ENCODE peak calls at places on chromosomes 1 and 21, in nine cellular contexts. One of them, this sample, is unnamed.

GRCh38 chr1:152878042-152878441 is at the start of gene SMCP:
- DNase-seq in prostate gland: no peak
- DNase-seq in HFF-Myc: no peak
- DNase-seq in colonic mucosa: no peak
- DNase-seq in nephron progenitor cell: peak
- DNase-seq in mammary epithelial cell: no peak
- DNase-seq in heart right ventricle: no peak
- DNase-seq in dorsolateral prefrontal cortex: no peak
- DNase-seq in cardiac fibroblast: no peak
- DNase-seq in this sample: no peak

GRCh38 chr1:9823943-9824701 is at the start of gene CLSTN1:
- DNase-seq in prostate gland: peak
- DNase-seq in HFF-Myc: no peak
- DNase-seq in colonic mucosa: peak
- DNase-seq in nephron progenitor cell: peak
- DNase-seq in mammary epithelial cell: peak
- DNase-seq in heart right ventricle: peak
- DNase-seq in dorsolateral prefrontal cortex: peak
- DNase-seq in cardiac fibroblast: peak
- DNase-seq in this sample: peak

GRCh38 chr1:111553199-111553598 is 49.8 kb upstream of the ADORA3 start:
- DNase-seq in prostate gland: no peak
- DNase-seq in HFF-Myc: no peak
- DNase-seq in colonic mucosa: no peak
- DNase-seq in nephron progenitor cell: no peak
- DNase-seq in mammary epithelial cell: peak
- DNase-seq in heart right ventricle: no peak
- DNase-seq in dorsolateral prefrontal cortex: no peak
- DNase-seq in cardiac fibroblast: peak
- DNase-seq in this sample: no peak

GRCh38 chr1:244801246-244801645 is 34.2 kb upstream of the COX20 start:
- DNase-seq in prostate gland: peak
- DNase-seq in HFF-Myc: no peak
- DNase-seq in colonic mucosa: no peak
- DNase-seq in nephron progenitor cell: no peak
- DNase-seq in mammary epithelial cell: peak
- DNase-seq in heart right ventricle: no peak
- DNase-seq in dorsolateral prefrontal cortex: no peak
- DNase-seq in cardiac fibroblast: peak
- DNase-seq in this sample: no peak

GRCh38 chr1:64915381-64916274 is 50.7 kb downstream of the JAK1 start:
- DNase-seq in prostate gland: no peak
- DNase-seq in HFF-Myc: no peak
- DNase-seq in colonic mucosa: peak
- DNase-seq in nephron progenitor cell: no peak
- DNase-seq in mammary epithelial cell: peak
- DNase-seq in heart right ventricle: no peak
- DNase-seq in dorsolateral prefrontal cortex: no peak
- DNase-seq in cardiac fibroblast: peak
- DNase-seq in this sample: no peak

GRCh38 chr1:96843196-96843595 is 121.6 kb downstream of the PTBP2 start:
- DNase-seq in prostate gland: no peak
- DNase-seq in HFF-Myc: no peak
- DNase-seq in colonic mucosa: no peak
- DNase-seq in nephron progenitor cell: no peak
- DNase-seq in mammary epithelial cell: no peak
- DNase-seq in heart right ventricle: no peak
- DNase-seq in dorsolateral prefrontal cortex: no peak
- DNase-seq in cardiac fibroblast: peak
- DNase-seq in this sample: no peak

GRCh38 chr1:19737413-19737812 is 62.3 kb downstream of the TMCO4 start:
- DNase-seq in prostate gland: no peak
- DNase-seq in HFF-Myc: no peak
- DNase-seq in colonic mucosa: no peak
- DNase-seq in nephron progenitor cell: no peak
- DNase-seq in mammary epithelial cell: peak
- DNase-seq in heart right ventricle: no peak
- DNase-seq in dorsolateral prefrontal cortex: no peak
- DNase-seq in cardiac fibroblast: peak
- DNase-seq in this sample: no peak

GRCh38 chr1:75908717-75909152 is 23.5 kb downstream of the ASB17 start:
- DNase-seq in prostate gland: no peak
- DNase-seq in HFF-Myc: peak
- DNase-seq in colonic mucosa: no peak
- DNase-seq in nephron progenitor cell: peak
- DNase-seq in mammary epithelial cell: peak
- DNase-seq in heart right ventricle: no peak
- DNase-seq in dorsolateral prefrontal cortex: no peak
- DNase-seq in cardiac fibroblast: peak
- DNase-seq in this sample: no peak

GRCh38 chr1:6868371-6869001 is 83.2 kb downstream of the CAMTA1 start:
- DNase-seq in prostate gland: no peak
- DNase-seq in HFF-Myc: no peak
- DNase-seq in colonic mucosa: no peak
- DNase-seq in nephron progenitor cell: no peak
- DNase-seq in mammary epithelial cell: peak
- DNase-seq in heart right ventricle: no peak
- DNase-seq in dorsolateral prefrontal cortex: no peak
- DNase-seq in cardiac fibroblast: no peak
- DNase-seq in this sample: no peak

GRCh38 chr1:154876842-154877369 is 6.8 kb upstream of the KCNN3 start:
- DNase-seq in prostate gland: no peak
- DNase-seq in HFF-Myc: no peak
- DNase-seq in colonic mucosa: no peak
- DNase-seq in nephron progenitor cell: no peak
- DNase-seq in mammary epithelial cell: no peak
- DNase-seq in heart right ventricle: no peak
- DNase-seq in dorsolateral prefrontal cortex: no peak
- DNase-seq in cardiac fibroblast: no peak
- DNase-seq in this sample: no peak

GRCh38 chr21:14864211-14865021 is 200.4 kb downstream of the NRIP1 start:
- DNase-seq in prostate gland: peak
- DNase-seq in HFF-Myc: no peak
- DNase-seq in colonic mucosa: peak
- DNase-seq in nephron progenitor cell: peak
- DNase-seq in mammary epithelial cell: peak
- DNase-seq in heart right ventricle: peak
- DNase-seq in dorsolateral prefrontal cortex: peak
- DNase-seq in cardiac fibroblast: peak
- DNase-seq in this sample: no peak

GRCh38 chr1:51518033-51518729 is 885 bp downstream of the EPS15 start:
- DNase-seq in prostate gland: peak
- DNase-seq in HFF-Myc: no peak
- DNase-seq in colonic mucosa: peak
- DNase-seq in nephron progenitor cell: peak
- DNase-seq in mammary epithelial cell: peak
- DNase-seq in heart right ventricle: peak
- DNase-seq in dorsolateral prefrontal cortex: no peak
- DNase-seq in cardiac fibroblast: peak
- DNase-seq in this sample: no peak

GRCh38 chr1:97999320-97999719 is 78.5 kb upstream of the DPYD start:
- DNase-seq in prostate gland: no peak
- DNase-seq in HFF-Myc: no peak
- DNase-seq in colonic mucosa: no peak
- DNase-seq in nephron progenitor cell: no peak
- DNase-seq in mammary epithelial cell: peak
- DNase-seq in heart right ventricle: no peak
- DNase-seq in dorsolateral prefrontal cortex: no peak
- DNase-seq in cardiac fibroblast: peak
- DNase-seq in this sample: no peak

GRCh38 chr1:162696286-162696862 is 64.1 kb downstream of the DDR2 start:
- DNase-seq in prostate gland: peak
- DNase-seq in HFF-Myc: peak
- DNase-seq in colonic mucosa: peak
- DNase-seq in nephron progenitor cell: peak
- DNase-seq in mammary epithelial cell: peak
- DNase-seq in heart right ventricle: peak
- DNase-seq in dorsolateral prefrontal cortex: no peak
- DNase-seq in cardiac fibroblast: peak
- DNase-seq in this sample: peak

GRCh38 chr1:40092811-40093617 is 4.0 kb downstream of the PPT1 start:
- DNase-seq in prostate gland: no peak
- DNase-seq in HFF-Myc: no peak
- DNase-seq in colonic mucosa: no peak
- DNase-seq in nephron progenitor cell: no peak
- DNase-seq in mammary epithelial cell: no peak
- DNase-seq in heart right ventricle: no peak
- DNase-seq in dorsolateral prefrontal cortex: no peak
- DNase-seq in cardiac fibroblast: no peak
- DNase-seq in this sample: no peak

DNA sequence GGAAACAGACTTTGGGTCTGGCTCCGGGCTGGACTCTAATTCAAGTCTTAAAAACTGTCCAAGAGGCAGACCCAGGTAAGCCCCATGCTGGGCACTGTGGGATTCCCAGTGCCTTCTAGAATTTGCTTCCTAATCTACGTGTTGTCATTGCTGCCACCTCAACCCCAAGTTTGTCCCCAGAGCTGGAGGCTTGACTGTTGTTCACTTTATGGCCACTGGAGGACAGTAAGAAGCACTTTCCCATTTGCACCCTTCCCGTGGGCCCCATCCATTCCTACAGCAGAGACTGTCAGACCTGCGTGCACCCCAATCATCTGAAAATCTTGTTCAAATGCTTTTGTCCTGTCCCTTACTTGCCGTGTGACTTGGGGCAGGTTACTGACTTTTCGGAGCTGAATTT is 29.4 kb upstream of the VASH2 start:
- DNase-seq in prostate gland: no peak
- DNase-seq in HFF-Myc: no peak
- DNase-seq in colonic mucosa: no peak
- DNase-seq in nephron progenitor cell: no peak
- DNase-seq in mammary epithelial cell: no peak
- DNase-seq in heart right ventricle: no peak
- DNase-seq in dorsolateral prefrontal cortex: no peak
- DNase-seq in cardiac fibroblast: no peak
- DNase-seq in this sample: no peak
- TF ChIP-seq CTCF in prostate gland: no peak
- TF ChIP-seq CTCF in HFF-Myc: peak
- TF ChIP-seq CTCF in colonic mucosa: peak
- TF ChIP-seq CTCF in nephron progenitor cell: no peak
- TF ChIP-seq CTCF in mammary epithelial cell: peak
- TF ChIP-seq CTCF in heart right ventricle: peak
- TF ChIP-seq CTCF in dorsolateral prefrontal cortex: no peak
- TF ChIP-seq CTCF in cardiac fibroblast: peak
- TF ChIP-seq CTCF in this sample: peak

DNA sequence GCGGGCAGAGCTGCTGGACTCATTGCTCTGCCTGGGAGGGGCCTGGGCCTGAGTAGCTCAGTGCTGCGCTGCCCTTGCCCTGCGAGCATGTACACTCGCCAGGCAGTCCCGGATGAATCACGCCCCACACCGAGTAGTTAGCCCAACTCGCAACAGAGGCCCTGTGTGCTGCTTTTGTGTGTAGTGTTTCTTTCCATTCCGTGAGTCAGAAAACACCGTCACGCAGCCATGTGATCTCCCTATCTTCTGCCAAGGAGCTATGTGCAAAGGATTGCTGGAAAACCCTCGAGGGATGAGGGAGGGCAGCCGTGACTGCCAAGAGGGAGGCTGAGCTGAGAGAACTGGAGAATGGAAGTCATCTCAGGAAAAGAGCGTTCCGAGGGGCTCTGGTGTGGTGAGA is 37.3 kb downstream of the NENF start:
- DNase-seq in prostate gland: peak
- DNase-seq in HFF-Myc: peak
- DNase-seq in colonic mucosa: peak
- DNase-seq in nephron progenitor cell: no peak
- DNase-seq in mammary epithelial cell: peak
- DNase-seq in heart right ventricle: peak
- DNase-seq in dorsolateral prefrontal cortex: peak
- DNase-seq in cardiac fibroblast: peak
- DNase-seq in this sample: no peak
- TF ChIP-seq CTCF in prostate gland: no peak
- TF ChIP-seq CTCF in HFF-Myc: no peak
- TF ChIP-seq CTCF in colonic mucosa: no peak
- TF ChIP-seq CTCF in nephron progenitor cell: no peak
- TF ChIP-seq CTCF in mammary epithelial cell: no peak
- TF ChIP-seq CTCF in heart right ventricle: no peak
- TF ChIP-seq CTCF in dorsolateral prefrontal cortex: no peak
- TF ChIP-seq CTCF in cardiac fibroblast: no peak
- TF ChIP-seq CTCF in this sample: no peak

DNA sequence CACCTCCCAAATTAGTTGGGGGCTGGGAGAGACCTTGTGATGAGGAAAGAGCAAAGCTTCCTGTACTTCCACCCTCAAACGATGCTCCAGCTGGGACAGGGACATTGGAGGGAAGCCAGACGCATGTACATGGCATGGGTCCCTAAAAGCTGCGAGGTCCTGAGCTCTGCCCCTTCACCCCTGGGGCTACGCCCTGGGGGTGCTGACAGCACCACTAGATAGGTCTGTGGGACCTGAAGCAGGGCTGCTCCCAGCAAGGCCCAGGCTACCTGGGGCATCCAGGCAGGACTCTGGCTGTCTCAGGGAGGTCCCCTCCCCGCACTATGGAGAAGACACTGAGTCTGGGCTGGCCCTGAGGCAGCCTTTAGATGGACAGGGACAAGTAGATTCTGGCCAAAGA is 83.4 kb downstream of the DMRTB1 start:
- DNase-seq in prostate gland: no peak
- DNase-seq in HFF-Myc: no peak
- DNase-seq in colonic mucosa: no peak
- DNase-seq in nephron progenitor cell: no peak
- DNase-seq in mammary epithelial cell: no peak
- DNase-seq in heart right ventricle: peak
- DNase-seq in dorsolateral prefrontal cortex: no peak
- DNase-seq in cardiac fibroblast: no peak
- DNase-seq in this sample: no peak
- TF ChIP-seq CTCF in prostate gland: no peak
- TF ChIP-seq CTCF in HFF-Myc: no peak
- TF ChIP-seq CTCF in colonic mucosa: no peak
- TF ChIP-seq CTCF in nephron progenitor cell: no peak
- TF ChIP-seq CTCF in mammary epithelial cell: no peak
- TF ChIP-seq CTCF in heart right ventricle: no peak
- TF ChIP-seq CTCF in dorsolateral prefrontal cortex: no peak
- TF ChIP-seq CTCF in cardiac fibroblast: no peak
- TF ChIP-seq CTCF in this sample: no peak

GRCh38 chr1:227304665-227305064 is 13.6 kb downstream of the CDC42BPA start:
- DNase-seq in prostate gland: no peak
- DNase-seq in HFF-Myc: no peak
- DNase-seq in colonic mucosa: no peak
- DNase-seq in nephron progenitor cell: no peak
- DNase-seq in mammary epithelial cell: no peak
- DNase-seq in heart right ventricle: no peak
- DNase-seq in dorsolateral prefrontal cortex: no peak
- DNase-seq in cardiac fibroblast: no peak
- DNase-seq in this sample: no peak

GRCh38 chr1:227308367-227309336 is 9.6 kb downstream of the CDC42BPA start:
- DNase-seq in prostate gland: no peak
- DNase-seq in HFF-Myc: no peak
- DNase-seq in colonic mucosa: no peak
- DNase-seq in nephron progenitor cell: no peak
- DNase-seq in mammary epithelial cell: no peak
- DNase-seq in heart right ventricle: no peak
- DNase-seq in dorsolateral prefrontal cortex: no peak
- DNase-seq in cardiac fibroblast: no peak
- DNase-seq in this sample: no peak

GRCh38 chr1:227305894-227306626 is 12.2 kb downstream of the CDC42BPA start:
- DNase-seq in prostate gland: no peak
- DNase-seq in HFF-Myc: no peak
- DNase-seq in colonic mucosa: no peak
- DNase-seq in nephron progenitor cell: no peak
- DNase-seq in mammary epithelial cell: no peak
- DNase-seq in heart right ventricle: no peak
- DNase-seq in dorsolateral prefrontal cortex: no peak
- DNase-seq in cardiac fibroblast: no peak
- DNase-seq in this sample: no peak

GRCh38 chr1:227303662-227304061 is 14.6 kb downstream of the CDC42BPA start:
- DNase-seq in prostate gland: no peak
- DNase-seq in HFF-Myc: no peak
- DNase-seq in colonic mucosa: no peak
- DNase-seq in nephron progenitor cell: no peak
- DNase-seq in mammary epithelial cell: no peak
- DNase-seq in heart right ventricle: no peak
- DNase-seq in dorsolateral prefrontal cortex: no peak
- DNase-seq in cardiac fibroblast: no peak
- DNase-seq in this sample: no peak

GRCh38 chr1:227306689-227307088 is 11.6 kb downstream of the CDC42BPA start:
- DNase-seq in prostate gland: no peak
- DNase-seq in HFF-Myc: no peak
- DNase-seq in colonic mucosa: no peak
- DNase-seq in nephron progenitor cell: no peak
- DNase-seq in mammary epithelial cell: no peak
- DNase-seq in heart right ventricle: no peak
- DNase-seq in dorsolateral prefrontal cortex: no peak
- DNase-seq in cardiac fibroblast: no peak
- DNase-seq in this sample: no peak
- TF ChIP-seq CTCF in prostate gland: no peak
- TF ChIP-seq CTCF in HFF-Myc: no peak
- TF ChIP-seq CTCF in colonic mucosa: no peak
- TF ChIP-seq CTCF in nephron progenitor cell: no peak
- TF ChIP-seq CTCF in mammary epithelial cell: no peak
- TF ChIP-seq CTCF in heart right ventricle: no peak
- TF ChIP-seq CTCF in dorsolateral prefrontal cortex: no peak
- TF ChIP-seq CTCF in cardiac fibroblast: no peak
- TF ChIP-seq CTCF in this sample: no peak

This sample was measured in type B pancreatic cell.